ENCODE peak calls at places on chromosomes 5 and 9, in ten cellular contexts. M is stimulated activated naive CD8-positive, alpha-beta T cell treated with anti-CD3 and anti-CD28 coated beads, Interleukin-15, Interleukin-2, amounts not matched to agents 100 U/mL and 50 U/mL, for 24 hours; Y is M059J; D is left ventricle myocardium superior; Z is cerebellar cortex; Q is amniotic stem cell; H is left cardiac atrium; G is small intestine; U is NCI-H1417; A is mesendoderm. P is an unnamed sample.

GRCh38 chr9:29285818-29286217 is 1712.5 kb upstream of the C9orf72 start:
- DNase-seq in M (no peak), Q (no peak), Z (no peak), U (peak), Y (peak), A (peak), G (no peak), H (no peak), D (no peak), P (no peak)

GRCh38 chr9:97272072-97272471 is 35.4 kb upstream of the CCDC180 start:
- DNase-seq in U (no peak), G (no peak), D (no peak), H (no peak), Z (no peak), Y (no peak), M (no peak), A (peak), Q (no peak), P (no peak)

GRCh38 chr9:131480258-131480657 is 22.5 kb upstream of the POMT1 start:
- DNase-seq in M (no peak), Z (no peak), G (no peak), Q (no peak), D (no peak), H (no peak), U (no peak), Y (no peak), A (no peak), P (no peak)

GRCh38 chr9:27771803-27772545 is 198.7 kb upstream of the C9orf72 start:
- DNase-seq in H (no peak), M (no peak), G (no peak), U (peak), D (no peak), Z (no peak), Q (no peak), A (peak), Y (no peak), P (no peak)

GRCh38 chr9:19946446-19947109 is 157.7 kb upstream of the SLC24A2 start:
- DNase-seq in Q (no peak), G (no peak), H (no peak), Y (peak), A (peak), M (no peak), U (peak), Z (peak), D (no peak), P (no peak)

GRCh38 chr9:89249001-89249400 is 62.0 kb upstream of the CKS2 start:
- DNase-seq in D (no peak), G (no peak), Q (no peak), M (no peak), A (no peak), Z (no peak), Y (no peak), H (no peak), U (no peak), P (no peak)

GRCh38 chr5:135242021-135242480 is 157.0 kb downstream of the MACROH2A1 start:
- DNase-seq in A (no peak), U (no peak), Z (no peak), H (no peak), Y (peak), Q (no peak), D (no peak), M (no peak), G (peak), P (peak)

GRCh38 chr5:50740832-50741231 is 74.4 kb downstream of the PARP8 start:
- DNase-seq in H (no peak), U (no peak), Q (no peak), A (no peak), G (no peak), M (no peak), Z (no peak), D (no peak), Y (no peak), P (no peak)

GRCh38 chr5:59810041-59810440 is 83.5 kb downstream of the PDE4D start:
- DNase-seq in D (peak), Y (peak), A (peak), M (peak), H (peak), U (peak), Q (peak), G (peak), Z (peak), P (no peak)

GRCh38 chr9:124514125-124514524 is 6.9 kb upstream of the NR5A1 start:
- DNase-seq in Z (no peak), Q (no peak), H (no peak), D (no peak), M (no peak), Y (no peak), G (no peak), U (peak), A (no peak), P (no peak)

GRCh38 chr5:107808671-107809137 is 138.0 kb upstream of the EFNA5 start:
- DNase-seq in Y (peak), Z (no peak), Q (no peak), U (peak), A (peak), G (no peak), H (no peak), D (no peak), M (no peak), P (no peak)

GRCh38 chr5:141604318-141604717 is 14.5 kb downstream of the DIAPH1 start:
- DNase-seq in Z (no peak), H (peak), G (peak), D (no peak), M (peak), U (no peak), Y (peak), A (peak), Q (peak), P (peak)

GRCh38 chr5:56088967-56089829 is 94.4 kb upstream of the IL6ST start:
- DNase-seq in H (no peak), Y (peak), A (peak), U (no peak), Z (no peak), G (no peak), Q (no peak), M (peak), D (no peak), P (no peak)

P was measured in 8988T.